ENCODE peak calls at places on chromosomes 16 and 17, in nine cellular contexts. K is body of pancreas, D is transverse colon, Q is skeletal muscle cell, G is cardiac muscle cell, M is mucosa of descending colon, H is HAP-1, P is right cardiac atrium, T is lung. X is an unnamed sample.

GRCh38 chr17:8488931-8489330 is 53.2 kb downstream of the NDEL1 start:
- DNase-seq in K (no peak), D (no peak), Q (peak; percentile 85), G (peak; percentile 94), M (no peak), H (no peak), P (peak; percentile 69), T (no peak), X (peak; percentile 44)

GRCh38 chr16:50152386-50152806 is 710 bp upstream of the TENT4B start:
- DNase-seq in K (peak; percentile 48), D (peak; percentile 62), Q (no peak), G (peak; percentile 43), M (no peak), H (peak; percentile 17), P (no peak), T (peak; percentile 40), X (no peak)

GRCh38 chr16:23700509-23700908 is 12.5 kb downstream of the ERN2 start:
- DNase-seq in K (no peak), D (peak; percentile 56), Q (no peak), G (no peak), M (no peak), H (no peak), P (no peak), T (no peak), X (no peak)

GRCh38 chr17:16428098-16428882 is 12.9 kb downstream of the TRPV2 start:
- DNase-seq in K (peak; percentile 75), D (peak; percentile 67), Q (no peak), G (peak; percentile 80), M (peak; percentile 65), H (peak; percentile 75), P (no peak), T (peak; percentile 62), X (no peak)

GRCh38 chr16:78478267-78478821 is 378.9 kb downstream of the WWOX start:
- DNase-seq in K (no peak), D (no peak), Q (no peak), G (no peak), M (no peak), H (no peak), P (no peak), T (no peak), X (no peak)

GRCh38 chr17:78973196-78973595 is 6.5 kb downstream of the LGALS3BP start:
- DNase-seq in K (no peak), D (no peak), Q (no peak), G (peak; percentile 37), M (no peak), H (no peak), P (no peak), T (no peak), X (no peak)

GRCh38 chr17:44400226-44400847 is 10.9 kb upstream of the ITGA2B start:
- DNase-seq in K (no peak), D (no peak), Q (no peak), G (peak; percentile 47), M (no peak), H (peak; percentile 11), P (no peak), T (no peak), X (no peak)

GRCh38 chr16:75445298-75445697 is 12.0 kb upstream of the CFDP1 start:
- DNase-seq in K (no peak), D (no peak), Q (no peak), G (no peak), M (no peak), H (no peak), P (no peak), T (no peak), X (no peak)

GRCh38 chr17:77140878-77141767 is at the start of gene SEC14L1:
- DNase-seq in K (no peak), D (peak; percentile 42), Q (no peak), G (peak; percentile 33), M (peak; percentile 77), H (peak; percentile 32), P (peak; percentile 48), T (peak; percentile 39), X (no peak)

GRCh38 chr16:69217433-69217832 is 30.5 kb downstream of the SNTB2 start:
- DNase-seq in K (no peak), D (no peak), Q (no peak), G (peak; percentile 50), M (no peak), H (no peak), P (no peak), T (no peak), X (peak; percentile 73)

GRCh38 chr16:6684076-6684673 is 648.5 kb upstream of the RBFOX1 start:
- DNase-seq in K (peak; percentile 13), D (peak; percentile 11), Q (no peak), G (no peak), M (no peak), H (no peak), P (no peak), T (no peak), X (no peak)

GRCh38 chr17:29570521-29570920 is 2.0 kb downstream of the TP53I13 start:
- DNase-seq in K (peak; percentile 9), D (peak; percentile 49), Q (no peak), G (no peak), M (peak; percentile 41), H (no peak), P (peak; percentile 7), T (no peak), X (no peak)

DNA sequence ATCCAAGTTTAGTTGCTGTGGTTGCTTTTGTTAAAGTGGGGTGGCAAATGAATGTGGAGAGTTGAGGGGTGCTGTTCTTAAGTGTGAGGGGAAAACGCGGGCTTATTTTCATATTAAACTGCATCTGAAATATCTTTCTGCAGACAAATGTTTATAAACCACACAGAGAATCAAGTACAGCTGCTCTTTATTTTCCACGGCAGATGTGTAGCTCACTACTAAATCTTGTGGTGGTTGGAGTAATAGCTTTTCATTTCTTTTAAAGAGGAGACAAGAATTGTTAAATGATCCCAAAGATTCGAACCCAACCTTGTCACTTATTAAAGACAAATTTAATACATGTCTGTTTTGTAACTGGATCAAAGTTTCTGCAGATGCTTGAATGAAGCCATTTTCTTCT is 2.1 kb downstream of the CLTC start:
- DNase-seq in K (no peak), D (no peak), Q (no peak), G (no peak), M (no peak), H (no peak), P (no peak), T (no peak), X (no peak)
- H3K4me3 ChIP-seq in K (no peak overlapping the region), D (peak overlapping the region; percentile 85), Q (peak overlapping the region; percentile 99), G (peak overlapping the region; percentile 89), M (no peak overlapping the region), H (peak overlapping the region; percentile 99), P (peak overlapping the region; percentile 39), T (no peak overlapping the region), X (peak overlapping the region; percentile 87)

GRCh38 chr17:75506134-75506533 is 9.2 kb downstream of the CASKIN2 start:
- DNase-seq in K (no peak), D (no peak), Q (no peak), G (no peak), M (no peak), H (no peak), P (no peak), T (no peak), X (no peak)
- H3K4me3 ChIP-seq in K (no peak overlapping the region), D (no peak overlapping the region), Q (no peak overlapping the region), G (no peak overlapping the region), M (no peak overlapping the region), H (no peak overlapping the region), P (no peak overlapping the region), T (no peak overlapping the region), X (no peak overlapping the region)

GRCh38 chr16:11497851-11498289 is 88.8 kb downstream of the LITAF start:
- DNase-seq in K (no peak), D (no peak), Q (no peak), G (peak; percentile 77), M (no peak), H (no peak), P (peak; percentile 54), T (no peak), X (no peak)

GRCh38 chr16:11500720-11501346 is 85.9 kb downstream of the LITAF start:
- DNase-seq in K (no peak), D (no peak), Q (no peak), G (no peak), M (no peak), H (no peak), P (no peak), T (no peak), X (no peak)

GRCh38 chr16:11497329-11497805 is 89.4 kb downstream of the LITAF start:
- DNase-seq in K (peak; percentile 88), D (peak; percentile 81), Q (no peak), G (peak; percentile 65), M (peak; percentile 84), H (peak; percentile 29), P (peak; percentile 90), T (peak; percentile 83), X (peak; percentile 87)

GRCh38 chr16:11499295-11500089 is 87.2 kb downstream of the LITAF start:
- DNase-seq in K (no peak), D (no peak), Q (no peak), G (no peak), M (no peak), H (no peak), P (no peak), T (no peak), X (no peak)

GRCh38 chr16:11498683-11499082 is 88.0 kb downstream of the LITAF start:
- DNase-seq in K (peak; percentile 29), D (no peak), Q (no peak), G (no peak), M (no peak), H (no peak), P (no peak), T (no peak), X (no peak)
- H3K4me3 ChIP-seq in K (no peak overlapping the region), D (no peak overlapping the region), Q (no peak overlapping the region), G (no peak overlapping the region), M (no peak overlapping the region), H (no peak overlapping the region), P (no peak overlapping the region), T (no peak overlapping the region), X (no peak overlapping the region)

GRCh38 chr16:56929639-56930038 is 2.3 kb upstream of the HERPUD1 start:
- DNase-seq in K (no peak), D (no peak), Q (no peak), G (no peak), M (no peak), H (no peak), P (no peak), T (no peak), X (no peak)

GRCh38 chr16:56923481-56923880 is 8.5 kb upstream of the HERPUD1 start:
- DNase-seq in K (no peak), D (no peak), Q (no peak), G (peak; percentile 86), M (no peak), H (no peak), P (no peak), T (no peak), X (no peak)

GRCh38 chr16:56930516-56931252 is 1.3 kb upstream of the HERPUD1 start:
- DNase-seq in K (peak; percentile 38), D (peak; percentile 42), Q (no peak), G (no peak), M (no peak), H (no peak), P (no peak), T (no peak), X (no peak)

GRCh38 chr16:56931253-56931768 is 631 bp upstream of the HERPUD1 start:
- DNase-seq in K (no peak), D (peak; percentile 82), Q (no peak), G (no peak), M (peak; percentile 83), H (peak; percentile 34), P (peak; percentile 33), T (no peak), X (no peak)

DNA sequence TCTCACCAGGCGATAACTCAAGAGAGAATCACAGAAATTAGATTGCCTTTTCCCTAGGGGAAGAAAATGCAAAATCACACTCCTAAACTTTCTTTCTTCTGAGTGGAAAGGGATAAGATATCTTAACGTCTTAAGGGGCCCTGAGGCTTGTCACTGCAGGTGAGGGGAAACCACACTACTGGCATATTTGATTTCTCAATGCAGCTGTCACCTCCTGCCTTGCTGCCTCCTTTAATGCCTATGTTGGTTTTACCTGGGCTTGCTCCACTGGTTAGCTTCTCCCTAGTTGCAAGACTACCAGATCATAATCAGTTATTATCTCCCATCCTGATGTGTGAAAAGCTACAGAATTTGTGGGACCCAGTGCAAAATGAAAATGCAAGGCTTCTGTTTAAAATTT is 4.5 kb upstream of the HERPUD1 start:
- DNase-seq in K (no peak), D (no peak), Q (no peak), G (no peak), M (no peak), H (no peak), P (no peak), T (no peak), X (no peak)
- H3K4me3 ChIP-seq in K (no peak overlapping the region), D (no peak overlapping the region), Q (no peak overlapping the region), G (no peak overlapping the region), M (no peak overlapping the region), H (no peak overlapping the region), P (no peak overlapping the region), T (no peak overlapping the region), X (no peak overlapping the region)